ENCODE peak calls at places on chromosomes 3 and 15, in seven cellular contexts. L is tibial nerve, Q is stomach, A is psoas muscle, M is sigmoid colon, N is astrocyte, K is endodermal cell. H is an unnamed sample.

GRCh38 chr15:68379058-68379758 is 52.8 kb downstream of the ITGA11 start:
- DNase-seq in L (no peak), Q (peak), A (no peak), M (peak), N (no peak), K (no peak), H (no peak)

GRCh38 chr3:143970773-143971366 is 753 bp upstream of the DIPK2A start:
- DNase-seq in L (peak), Q (peak), A (peak), M (peak), N (peak), K (peak), H (peak)

GRCh38 chr3:194836676-194837075 is 151.0 kb downstream of the FAM43A start:
- DNase-seq in L (no peak), Q (no peak), A (no peak), M (no peak), N (no peak), K (no peak), H (no peak)

GRCh38 chr15:92616621-92617179 is 38.9 kb downstream of the FAM174B start:
- DNase-seq in L (no peak), Q (peak), A (peak), M (peak), N (peak), K (peak), H (peak)

GRCh38 chr15:71145648-71146047 is 30.4 kb downstream of the THSD4 start:
- DNase-seq in L (no peak), Q (no peak), A (no peak), M (no peak), N (no peak), K (no peak), H (no peak)

GRCh38 chr15:45777781-45778180 is 143.0 kb downstream of the SQOR start:
- DNase-seq in L (no peak), Q (no peak), A (no peak), M (no peak), N (no peak), K (no peak), H (no peak)

GRCh38 chr3:2303567-2303966 is 204.9 kb downstream of the CNTN4 start:
- DNase-seq in L (no peak), Q (no peak), A (no peak), M (no peak), N (no peak), K (peak), H (no peak)

GRCh38 chr3:34363871-34364270 is 565.4 kb downstream of the PDCD6IP start:
- DNase-seq in L (no peak), Q (no peak), A (no peak), M (no peak), N (no peak), K (no peak), H (no peak)

GRCh38 chr15:73237910-73238309 is 130.8 kb downstream of the HCN4 start:
- DNase-seq in L (no peak), Q (no peak), A (no peak), M (no peak), N (no peak), K (peak), H (no peak)

GRCh38 chr15:73244333-73244732 is 124.4 kb downstream of the HCN4 start:
- DNase-seq in L (no peak), Q (no peak), A (no peak), M (no peak), N (no peak), K (peak), H (no peak)

GRCh38 chr15:73240864-73241499 is 127.8 kb downstream of the HCN4 start:
- DNase-seq in L (peak), Q (peak), A (peak), M (no peak), N (peak), K (peak), H (no peak)

DNA sequence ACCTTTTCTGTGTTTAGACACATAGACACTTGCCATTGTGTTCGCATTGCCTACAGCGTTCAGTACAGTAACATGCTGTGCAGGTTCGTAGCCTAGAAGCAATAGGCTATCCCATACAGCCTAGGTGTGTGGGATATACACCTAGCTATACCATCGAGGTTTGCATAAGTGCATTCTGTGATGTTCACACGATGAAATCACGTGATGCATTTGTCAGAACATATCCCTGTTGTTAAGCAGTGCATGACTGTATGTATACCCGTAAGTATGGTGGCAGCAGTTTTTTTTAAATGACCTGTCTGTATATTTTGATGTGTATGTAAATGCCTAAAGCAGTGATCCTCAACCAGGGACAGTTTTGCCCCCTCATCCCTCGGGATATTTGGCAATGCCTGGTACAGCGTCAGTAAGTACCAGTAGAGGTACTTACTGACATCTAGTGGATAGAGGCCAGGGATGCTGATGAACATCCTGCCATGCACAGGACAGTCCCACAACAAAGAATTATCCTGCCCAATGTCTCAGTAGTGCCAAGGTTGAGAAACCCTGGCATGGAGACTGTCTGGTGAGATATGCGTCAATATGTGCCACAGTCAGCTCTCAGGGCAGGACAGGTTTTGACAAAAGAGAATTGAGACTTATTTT is 129.1 kb downstream of the HCN4 start:
- DNase-seq in L (no peak), Q (no peak), A (no peak), M (no peak), N (no peak), K (peak), H (no peak)
- TF ChIP-seq CTCF in L (no peak), Q (no peak), A (peak), M (no peak), N (no peak), K (peak), H (peak)

GRCh38 chr3:44058868-44059203 is 182.8 kb upstream of the TOPAZ1 start:
- DNase-seq in L (no peak), Q (no peak), A (no peak), M (no peak), N (no peak), K (no peak), H (no peak)

GRCh38 chr3:44055951-44056350 is 185.7 kb upstream of the TOPAZ1 start:
- DNase-seq in L (no peak), Q (no peak), A (no peak), M (no peak), N (peak), K (no peak), H (no peak)

GRCh38 chr3:44056446-44057240 is 185.0 kb upstream of the TOPAZ1 start:
- DNase-seq in L (no peak), Q (no peak), A (no peak), M (no peak), N (no peak), K (no peak), H (no peak)

GRCh38 chr3:44060164-44060563 is 181.5 kb upstream of the TOPAZ1 start:
- DNase-seq in L (no peak), Q (no peak), A (no peak), M (no peak), N (no peak), K (no peak), H (no peak)

GRCh38 chr3:44058022-44058867 is 183.4 kb upstream of the TOPAZ1 start:
- DNase-seq in L (no peak), Q (no peak), A (no peak), M (no peak), N (peak), K (peak), H (peak)
- H3K27ac ChIP-seq in L (no peak), Q (no peak), A (no peak), M (no peak), N (no peak), K (no peak), H (no peak)

GRCh38 chr3:124982855-124983254 is 48.3 kb upstream of the MUC13 start:
- DNase-seq in L (no peak), Q (no peak), A (no peak), M (no peak), N (no peak), K (no peak), H (no peak)

GRCh38 chr3:124981472-124981871 is 46.9 kb upstream of the MUC13 start:
- DNase-seq in L (no peak), Q (no peak), A (no peak), M (no peak), N (no peak), K (no peak), H (no peak)

GRCh38 chr3:124984754-124985153 is 50.2 kb upstream of the MUC13 start:
- DNase-seq in L (no peak), Q (no peak), A (no peak), M (no peak), N (no peak), K (no peak), H (no peak)

GRCh38 chr3:124985358-124985757 is 50.8 kb upstream of the MUC13 start:
- DNase-seq in L (peak), Q (no peak), A (no peak), M (no peak), N (peak), K (no peak), H (no peak)

GRCh38 chr3:124986153-124987143 is 51.9 kb upstream of the MUC13 start:
- DNase-seq in L (no peak), Q (no peak), A (no peak), M (no peak), N (peak), K (peak), H (no peak)
- TF ChIP-seq CTCF in L (no peak), Q (peak), A (peak), M (no peak), N (peak), K (peak), H (peak)

GRCh38 chr3:125043599-125044151 is 12.1 kb downstream of the HEG1 start:
- DNase-seq in L (no peak), Q (peak), A (peak), M (peak), N (no peak), K (peak), H (no peak)
- H3K27ac ChIP-seq in L (peak), Q (peak), A (peak), M (peak), N (peak), K (peak), H (peak)

DNA sequence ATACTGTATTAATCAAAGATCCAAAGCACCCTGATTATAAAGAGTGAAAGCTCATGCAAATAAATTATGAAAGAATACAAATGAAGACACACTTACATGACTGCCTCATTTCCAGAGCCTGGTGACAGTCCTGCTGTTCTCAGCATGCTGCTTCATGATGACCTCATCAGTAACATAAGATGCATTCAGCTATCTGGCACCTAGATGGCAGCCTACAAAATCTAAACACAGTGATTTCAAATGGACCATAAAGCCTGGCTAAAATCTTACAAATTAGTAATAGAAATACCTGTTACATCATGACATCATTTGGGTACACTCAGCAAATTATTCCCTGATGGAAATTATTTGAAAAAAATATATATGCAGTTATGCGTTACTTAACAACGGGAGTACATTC is 207.0 kb downstream of the EPHA3 start:
- DNase-seq in L (no peak), Q (no peak), A (no peak), M (no peak), N (peak), K (peak), H (no peak)
- TF ChIP-seq CTCF in L (no peak), Q (no peak), A (no peak), M (no peak), N (peak), K (peak), H (no peak)

DNA sequence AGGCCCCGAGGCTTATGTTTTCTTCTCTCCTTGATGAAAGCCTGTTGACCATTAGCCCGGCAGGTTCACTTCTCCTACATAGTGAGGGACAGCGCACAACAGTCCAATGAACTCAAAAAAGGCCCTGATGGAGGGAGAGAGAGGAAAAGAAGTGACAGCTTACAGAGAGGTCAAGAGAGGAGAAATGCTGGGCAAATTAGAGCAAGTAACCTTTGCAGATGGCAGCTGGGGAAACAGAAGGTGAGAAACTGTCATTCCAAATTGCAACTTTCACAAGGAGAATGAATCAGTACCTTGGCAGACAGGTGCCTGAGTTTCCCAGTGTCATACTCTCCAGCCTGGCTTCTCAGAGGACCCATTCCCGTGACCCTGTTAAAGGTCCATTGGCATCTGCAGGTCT is 252.0 kb downstream of the EPHB1 start:
- DNase-seq in L (no peak), Q (no peak), A (no peak), M (no peak), N (no peak), K (peak), H (no peak)
- H3K27ac ChIP-seq in L (no peak), Q (no peak), A (no peak), M (no peak), N (no peak), K (no peak), H (no peak)

GRCh38 chr3:168534761-168535160 is 439.0 kb upstream of the GOLIM4 start:
- DNase-seq in L (no peak), Q (no peak), A (no peak), M (no peak), N (no peak), K (peak), H (no peak)
- TF ChIP-seq CTCF in L (no peak), Q (no peak), A (no peak), M (no peak), N (no peak), K (peak), H (no peak)

DNA sequence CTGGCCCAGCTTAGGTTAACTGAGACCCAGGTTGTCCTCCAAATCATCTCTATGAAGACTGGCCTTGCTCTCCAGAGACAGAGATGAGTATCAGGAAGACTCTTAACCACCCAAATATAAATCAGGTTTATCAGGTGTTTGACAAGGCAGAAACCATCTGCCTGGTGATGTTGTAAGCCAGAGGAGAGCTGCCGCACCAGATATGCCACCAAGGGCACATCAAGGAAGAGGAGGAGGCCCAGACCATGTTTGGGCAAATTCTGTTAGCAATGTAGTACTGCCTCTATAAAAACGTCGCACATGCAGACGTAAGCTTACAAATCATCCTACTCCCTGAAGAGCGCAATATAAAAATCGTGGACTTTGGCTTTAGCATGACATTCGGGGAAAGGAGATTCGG is 21.0 kb upstream of the RPL32 start:
- DNase-seq in L (no peak), Q (no peak), A (no peak), M (no peak), N (no peak), K (no peak), H (no peak)
- H3K27ac ChIP-seq in L (no peak), Q (no peak), A (no peak), M (no peak), N (no peak), K (no peak), H (no peak)

DNA sequence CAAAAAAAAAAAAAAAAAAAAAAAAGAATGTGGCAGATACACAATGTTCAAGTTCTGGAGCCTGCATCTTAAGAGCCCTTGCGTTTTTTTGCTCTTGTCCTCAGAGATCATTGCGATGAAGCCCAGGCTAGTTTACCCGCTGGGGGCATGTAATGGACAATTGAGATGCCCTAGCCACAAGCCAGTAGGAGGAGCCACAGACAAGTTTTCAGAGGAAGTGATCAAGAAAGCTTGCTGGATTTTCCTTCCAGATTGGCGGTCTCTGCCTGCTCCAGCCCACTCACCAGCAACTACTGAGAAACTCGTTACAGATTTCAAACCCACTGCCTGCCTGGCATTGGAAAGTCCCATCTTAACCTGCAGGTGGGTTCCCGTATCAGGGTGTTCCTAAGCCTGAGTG is 192.1 kb upstream of the EOMES start:
- DNase-seq in L (no peak), Q (no peak), A (no peak), M (no peak), N (no peak), K (peak), H (no peak)
- TF ChIP-seq CTCF in L (no peak), Q (no peak), A (no peak), M (no peak), N (no peak), K (peak), H (no peak)

H was measured in dorsolateral prefrontal cortex.